ENCODE peak calls at places on chromosomes 5 and 9, in six cellular contexts. M is fibroblast of lung, X is PC-9, I is GM23338, D is cardiac muscle cell, Q is uterus. H is an unnamed sample. For H3K27me3, the result is how much of the 10 kb centered on the place peaks cover.

GRCh38 chr9:127698386-127698785 is 8.4 kb upstream of the CFAP157 start:
- DNase-seq in M (no peak), X (no peak), I (no peak), D (no peak), Q (no peak), H (no peak)

GRCh38 chr9:123655681-123656423 is 274.1 kb downstream of the DENND1A start:
- DNase-seq in M (no peak), X (no peak), I (no peak), D (no peak), Q (no peak), H (no peak)

GRCh38 chr5:1000329-1000728 is 8.3 kb upstream of the NKD2 start:
- DNase-seq in M (no peak), X (no peak), I (no peak), D (no peak), Q (no peak), H (no peak)

GRCh38 chr5:43685271-43685950 is 82.4 kb downstream of the NNT start:
- DNase-seq in M (peak), X (no peak), I (no peak), D (no peak), Q (no peak), H (no peak)

GRCh38 chr5:509632-510185 is 14.5 kb downstream of the SLC9A3 start:
- DNase-seq in M (no peak), X (no peak), I (no peak), D (no peak), Q (no peak), H (no peak)

GRCh38 chr5:92328584-92329259 is 945.6 kb upstream of the ARRDC3 start:
- DNase-seq in M (no peak), X (no peak), I (no peak), D (no peak), Q (no peak), H (no peak)

GRCh38 chr9:21781656-21782055 is 20.8 kb upstream of the MTAP start:
- DNase-seq in M (no peak), X (peak), I (no peak), D (no peak), Q (no peak), H (no peak)

GRCh38 chr5:179261301-179262125 is 83.7 kb downstream of the ADAMTS2 start:
- DNase-seq in M (peak), X (peak), I (peak), D (peak), Q (peak), H (no peak)

GRCh38 chr5:98940586-98940985 is 11.8 kb upstream of the CHD1 start:
- DNase-seq in M (peak), X (no peak), I (peak), D (no peak), Q (no peak), H (no peak)

GRCh38 chr9:132877818-132878694 is at the start of gene AK8:
- DNase-seq in M (peak), X (peak), I (peak), D (peak), Q (peak), H (no peak)

GRCh38 chr9:133203506-133204075 is 5.5 kb downstream of the OBP2B start:
- DNase-seq in M (no peak), X (no peak), I (no peak), D (no peak), Q (no peak), H (no peak)

GRCh38 chr9:80605129-80605528 is 1033.4 kb downstream of the TLE4 start:
- DNase-seq in M (peak), X (no peak), I (peak), D (peak), Q (no peak), H (no peak)

GRCh38 chr5:53482717-53483638 is 2.5 kb downstream of the FST start:
- DNase-seq in M (peak), X (no peak), I (peak), D (peak), Q (peak), H (no peak)

GRCh38 chr5:160516696-160517530 is 95.3 kb downstream of the PTTG1 start:
- DNase-seq in M (no peak), X (no peak), I (no peak), D (peak), Q (no peak), H (no peak)

GRCh38 chr5:123875444-123876264 is 363.7 kb downstream of the CSNK1G3 start:
- DNase-seq in M (no peak), X (no peak), I (peak), D (peak), Q (no peak), H (no peak)

GRCh38 chr5:176387384-176387925 is 943 bp downstream of the NOP16 start:
- DNase-seq in M (no peak), X (no peak), I (no peak), D (no peak), Q (no peak), H (no peak)

GRCh38 chr5:1666812-1667588 is 132.6 kb downstream of the MRPL36 start:
- DNase-seq in M (no peak), X (peak), I (peak), D (peak), Q (no peak), H (no peak)

GRCh38 chr5:54644226-54644625 is 126.7 kb downstream of the SNX18 start:
- DNase-seq in M (peak), X (peak), I (no peak), D (no peak), Q (no peak), H (no peak)

GRCh38 chr5:61277190-61277589 is 54.9 kb upstream of the ZSWIM6 start:
- DNase-seq in M (peak), X (no peak), I (peak), D (no peak), Q (no peak), H (no peak)

GRCh38 chr5:6715758-6716633 is 2.8 kb downstream of the TENT4A start:
- DNase-seq in M (no peak), X (no peak), I (no peak), D (no peak), Q (peak), H (no peak)

GRCh38 chr5:91188755-91189154 is 194.4 kb downstream of the ARRDC3 start:
- DNase-seq in M (no peak), X (no peak), I (no peak), D (no peak), Q (no peak), H (no peak)

GRCh38 chr9:123669355-123669754 is 260.6 kb downstream of the DENND1A start:
- DNase-seq in M (no peak), X (no peak), I (no peak), D (no peak), Q (no peak), H (no peak)

GRCh38 chr5:122121782-122122465 is 7.4 kb upstream of the ZNF474 start:
- DNase-seq in M (no peak), X (no peak), I (no peak), D (no peak), Q (no peak), H (no peak)

GRCh38 chr5:95731571-95732554 is 727 bp downstream of the RHOBTB3 start:
- DNase-seq in M (peak), X (peak), I (peak), D (peak), Q (peak), H (no peak)

GRCh38 chr5:167653645-167654106 is 637.8 kb upstream of the WWC1 start:
- DNase-seq in M (no peak), X (no peak), I (no peak), D (no peak), Q (no peak), H (no peak)

GRCh38 chr5:137752873-137753226 is 1.3 kb downstream of the HNRNPA0 start:
- DNase-seq in M (peak), X (peak), I (peak), D (no peak), Q (peak), H (no peak)

GRCh38 chr5:132257131-132258101 is at the start of gene PDLIM4:
- DNase-seq in M (peak), X (peak), I (peak), D (peak), Q (peak), H (no peak)

GRCh38 chr9:5783982-5784381 is 48.9 kb downstream of the ERMP1 start:
- DNase-seq in M (peak), X (no peak), I (no peak), D (no peak), Q (no peak), H (no peak)

GRCh38 chr5:53350991-53351770 is 129.2 kb upstream of the FST start:
- DNase-seq in M (no peak), X (no peak), I (no peak), D (peak), Q (no peak), H (no peak)

GRCh38 chr9:124861342-124862229 is at the start of the genes ARPC5L and RPL35:
- DNase-seq in M (peak), X (peak), I (peak), D (peak), Q (peak), H (peak)

GRCh38 chr9:128091144-128091543 is 23.1 kb downstream of the SLC25A25 start:
- DNase-seq in M (peak), X (no peak), I (peak), D (peak), Q (peak), H (peak)

DNA sequence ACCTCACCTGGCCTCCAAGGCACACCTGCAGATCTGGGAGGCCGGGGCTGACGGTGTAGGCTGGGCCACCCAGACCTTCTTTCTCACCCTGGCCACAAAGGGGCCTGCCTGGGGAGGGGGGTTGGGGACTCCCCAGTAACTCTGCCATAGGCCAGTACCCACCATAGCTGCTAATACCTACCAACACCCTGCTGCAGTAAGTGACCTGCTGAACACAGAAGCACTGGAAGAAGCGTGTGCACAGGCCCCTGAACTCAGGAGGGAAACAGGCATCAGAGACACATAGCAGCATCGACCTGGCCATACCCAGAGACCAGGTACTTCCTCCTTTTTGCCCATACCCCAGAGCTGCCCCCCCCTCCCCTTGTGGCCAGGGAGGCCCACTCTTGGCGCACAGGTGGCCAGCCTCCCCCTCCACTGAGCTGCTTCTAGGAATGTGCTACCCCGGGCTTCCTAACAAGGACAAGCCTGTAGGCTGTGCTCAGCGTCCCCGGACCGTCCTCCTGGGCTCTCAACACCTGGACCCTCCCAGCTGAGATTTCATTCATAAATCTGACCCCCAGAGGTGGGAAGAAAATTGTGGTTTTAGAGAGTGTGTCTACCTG is 4.9 kb downstream of the NRARP start:
- DNase-seq in M (no peak), X (no peak), I (no peak), D (no peak), Q (no peak), H (no peak)
- H3K27me3 ChIP-seq in M (under half), X (under half), I (under half), D (under half), Q (under half), H (under half)

DNA sequence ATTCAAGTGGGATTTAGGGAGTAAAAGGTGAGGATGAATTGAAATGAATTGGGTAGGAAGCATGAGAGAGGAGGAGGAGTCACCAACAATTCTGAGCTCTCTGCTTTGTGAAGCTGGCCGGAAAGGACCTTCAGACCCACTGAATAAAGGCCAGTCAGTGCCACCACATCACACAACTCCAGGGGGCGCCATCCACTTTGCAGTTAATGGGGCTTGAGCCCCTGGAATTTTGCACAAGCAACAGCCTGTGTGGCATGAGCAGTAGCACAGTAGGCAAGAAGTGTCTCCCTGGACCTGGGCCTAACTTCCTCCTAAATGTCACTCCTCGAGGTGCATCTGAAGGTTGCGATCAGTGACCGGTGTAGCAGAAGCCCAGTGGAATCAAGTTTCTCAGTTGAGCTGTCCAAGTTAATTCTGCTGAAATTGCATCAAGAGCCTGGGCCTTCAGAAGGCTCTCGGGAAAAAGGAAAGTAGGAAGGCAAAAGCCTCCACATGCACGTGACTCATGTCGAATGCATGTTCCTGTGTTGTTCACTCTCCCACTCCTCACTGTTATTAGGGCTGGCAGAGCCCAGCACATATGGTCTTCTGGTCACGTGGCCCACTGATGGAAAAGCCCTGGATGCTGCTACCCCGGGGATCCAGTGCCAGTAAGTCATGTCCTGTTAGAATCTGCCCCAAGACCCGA is 27.8 kb upstream of the GLIS3 start:
- DNase-seq in M (peak), X (no peak), I (peak), D (no peak), Q (no peak), H (no peak)
- TF ChIP-seq CTCF in M (no peak), X (no peak), I (peak), D (no peak), Q (no peak), H (no peak)

GRCh38 chr5:80956272-80956671 is 3.9 kb upstream of the RASGRF2 start:
- DNase-seq in M (no peak), X (no peak), I (no peak), D (no peak), Q (no peak), H (no peak)

GRCh38 chr5:80959138-80959537 is 1.0 kb upstream of the RASGRF2 start:
- DNase-seq in M (no peak), X (no peak), I (peak), D (no peak), Q (no peak), H (no peak)

GRCh38 chr5:80958611-80959010 is 1.6 kb upstream of the RASGRF2 start:
- DNase-seq in M (no peak), X (no peak), I (no peak), D (no peak), Q (no peak), H (no peak)

GRCh38 chr5:80955082-80955481 is 5.1 kb upstream of the RASGRF2 start:
- DNase-seq in M (no peak), X (no peak), I (no peak), D (no peak), Q (no peak), H (no peak)

DNA sequence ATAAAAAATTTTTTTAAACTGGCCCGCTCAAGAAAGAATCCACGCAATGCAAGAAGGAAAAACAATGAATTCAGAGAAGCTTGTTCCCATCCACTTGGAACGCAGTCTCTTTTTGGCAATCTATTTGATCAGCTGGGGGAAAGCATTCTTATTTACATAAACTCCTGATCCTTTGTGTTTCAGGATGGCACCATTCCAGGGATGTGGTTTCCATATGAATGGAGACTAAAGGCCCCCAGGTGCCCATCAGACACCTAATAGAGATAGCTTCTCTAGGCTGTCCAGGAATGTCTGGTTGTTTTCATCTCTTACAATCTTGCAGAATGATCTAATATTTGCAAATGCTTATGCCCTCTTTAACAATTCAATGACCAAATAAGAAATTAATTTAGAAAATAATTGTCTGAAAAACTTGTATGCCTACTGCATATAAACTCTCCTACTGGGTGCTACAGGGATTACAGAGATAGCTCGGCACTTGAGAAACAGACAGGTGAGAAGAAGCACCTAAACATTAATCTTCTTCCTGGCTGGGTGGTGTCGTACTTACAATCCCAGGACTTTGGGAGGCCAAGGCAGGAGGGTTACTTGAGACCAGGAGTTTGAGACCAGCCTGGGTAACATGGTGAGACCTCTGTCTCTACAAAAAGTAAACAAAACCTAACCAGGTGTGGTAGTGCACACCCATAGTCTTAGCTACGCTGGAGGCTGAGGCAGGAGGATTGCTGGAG is 3.0 kb upstream of the RASGRF2 start:
- DNase-seq in M (peak), X (peak), I (peak), D (no peak), Q (no peak), H (no peak)
- H3K27me3 ChIP-seq in M (under half), X (under half), I (under half), D (half or more), Q (under half), H (under half)

GRCh38 chr5:139844472-139845145 is 49.0 kb downstream of the PSD2 start:
- DNase-seq in M (peak), X (peak), I (peak), D (peak), Q (peak), H (no peak)
- TF ChIP-seq CTCF in M (peak), X (peak), I (peak), D (peak), Q (peak), H (peak)